ENCODE peak calls at places on chromosomes 3 and 15, in four cellular contexts. L, Y, G and J are unnamed samples.

GRCh38 chr3:195896361-195897080 is 11.8 kb downstream of the TNK2 start:
- DNase-seq in Y (peak), L (peak), G (no peak), J (no peak)

GRCh38 chr3:13053425-13053824 is 19.8 kb downstream of the IQSEC1 start:
- DNase-seq in L (no peak), G (no peak), Y (no peak), J (no peak)

GRCh38 chr3:178504128-178504527 is 32.1 kb upstream of the KCNMB2 start:
- DNase-seq in G (no peak), L (no peak), Y (no peak), J (no peak)

GRCh38 chr3:156834435-156834834 is 8.3 kb downstream of the LEKR1 start:
- DNase-seq in Y (no peak), G (no peak), L (no peak), J (no peak)

GRCh38 chr15:42802168-42802567 is 65.2 kb upstream of the CDAN1 start:
- DNase-seq in Y (no peak), G (no peak), L (no peak), J (no peak)

GRCh38 chr3:37554364-37554763 is 307.3 kb upstream of the CTDSPL start:
- DNase-seq in L (no peak), Y (no peak), G (no peak), J (no peak)

GRCh38 chr3:185912512-185912911 is 25.3 kb downstream of the TRA2B start:
- DNase-seq in G (no peak), Y (no peak), L (no peak), J (no peak)

GRCh38 chr3:126264952-126265351 is 84.6 kb upstream of the ALDH1L1 start:
- DNase-seq in L (no peak), Y (no peak), G (no peak), J (no peak)

GRCh38 chr15:96331942-96332853 is 1.7 kb downstream of the NR2F2 start:
- DNase-seq in L (peak), G (no peak), Y (peak), J (no peak)

GRCh38 chr3:64329037-64329436 is 103.8 kb upstream of the PRICKLE2 start:
- DNase-seq in L (no peak), Y (no peak), G (no peak), J (no peak)
- TF ChIP-seq CTCF in L (no peak), Y (no peak), G (no peak), J (no peak)

DNA sequence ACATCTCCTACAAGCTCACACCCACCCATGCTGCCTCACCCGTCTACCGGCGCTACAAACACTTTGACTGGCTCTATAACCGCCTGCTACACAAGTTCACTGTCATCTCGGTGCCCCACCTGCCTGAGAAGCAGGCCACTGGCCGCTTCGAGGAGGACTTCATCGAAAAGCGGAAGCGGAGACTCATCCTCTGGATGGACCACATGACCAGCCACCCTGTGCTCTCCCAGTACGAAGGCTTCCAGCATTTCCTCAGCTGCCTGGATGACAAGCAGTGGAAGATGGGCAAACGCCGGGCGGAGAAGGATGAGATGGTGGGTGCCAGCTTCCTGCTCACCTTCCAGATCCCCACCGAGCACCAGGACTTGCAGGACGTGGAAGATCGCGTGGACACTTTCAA is 2.1 kb downstream of the SNX33 start:
- DNase-seq in Y (no peak), G (no peak), L (no peak), J (no peak)
- H3K4me3 ChIP-seq in Y (no peak), G (peak), L (peak), J (peak)

GRCh38 chr15:51828621-51829359 is 663 bp upstream of the TMOD3 start:
- DNase-seq in L (no peak), Y (no peak), G (no peak), J (no peak)
- TF ChIP-seq CTCF in L (no peak), Y (no peak), G (no peak), J (no peak)

GRCh38 chr15:90004671-90005070 is 3.5 kb downstream of the ZNF710 start:
- DNase-seq in Y (peak), L (peak), G (peak), J (peak)
- H3K4me3 ChIP-seq in Y (no peak), L (peak), G (no peak), J (peak)

GRCh38 chr15:82910721-82911120 is 41.8 kb downstream of the HOMER2 start:
- DNase-seq in G (no peak), L (no peak), Y (no peak), J (no peak)

GRCh38 chr15:82916161-82916952 is 36.2 kb downstream of the HOMER2 start:
- DNase-seq in Y (no peak), L (no peak), G (no peak), J (no peak)

GRCh38 chr15:82911458-82911857 is 41.1 kb downstream of the HOMER2 start:
- DNase-seq in L (no peak), Y (no peak), G (no peak), J (no peak)

GRCh38 chr15:82917252-82917651 is 35.3 kb downstream of the HOMER2 start:
- DNase-seq in Y (no peak), L (no peak), G (no peak), J (no peak)

GRCh38 chr15:82914396-82914795 is 38.1 kb downstream of the HOMER2 start:
- DNase-seq in L (no peak), G (no peak), Y (no peak), J (no peak)
- TF ChIP-seq CTCF in L (no peak), G (no peak), Y (no peak), J (no peak)

GRCh38 chr3:50364573-50365079 is 5.3 kb upstream of the TMEM115 start:
- DNase-seq in G (no peak), Y (peak), L (no peak), J (no peak)
- H3K4me3 ChIP-seq in G (peak), Y (peak), L (peak), J (peak)

DNA sequence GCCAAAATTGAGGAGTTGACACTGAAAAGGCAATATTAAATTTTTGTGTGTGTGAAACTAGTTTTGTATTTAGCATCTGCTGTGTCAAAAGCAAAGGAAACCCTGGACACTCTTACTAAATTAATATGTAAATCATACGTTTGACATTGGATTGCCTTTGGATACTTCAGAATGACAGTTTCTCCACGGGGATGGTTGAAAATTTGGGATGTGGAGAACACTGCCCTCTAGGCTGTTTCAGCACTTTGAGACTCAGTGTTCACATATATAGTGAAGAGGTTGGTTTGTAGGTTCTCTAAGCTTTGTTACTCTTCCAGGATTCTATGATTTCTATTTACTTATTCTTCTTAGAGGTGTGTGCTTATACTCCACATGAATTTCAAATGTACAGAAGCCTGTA is 3.0 kb downstream of the ROBO2 start:
- DNase-seq in G (no peak), L (no peak), Y (peak), J (no peak)
- TF ChIP-seq CTCF in G (peak), L (no peak), Y (peak), J (peak)

GRCh38 chr3:140630366-140630765 is 47.5 kb upstream of the TRIM42 start:
- DNase-seq in G (no peak), Y (no peak), L (peak), J (no peak)

GRCh38 chr3:140628606-140629005 is 49.3 kb upstream of the TRIM42 start:
- DNase-seq in L (no peak), G (no peak), Y (no peak), J (no peak)

GRCh38 chr3:140627756-140628155 is 50.1 kb upstream of the TRIM42 start:
- DNase-seq in L (peak), G (no peak), Y (no peak), J (no peak)

GRCh38 chr3:140629351-140630137 is 48.3 kb upstream of the TRIM42 start:
- DNase-seq in Y (peak), L (peak), G (peak), J (peak)

DNA sequence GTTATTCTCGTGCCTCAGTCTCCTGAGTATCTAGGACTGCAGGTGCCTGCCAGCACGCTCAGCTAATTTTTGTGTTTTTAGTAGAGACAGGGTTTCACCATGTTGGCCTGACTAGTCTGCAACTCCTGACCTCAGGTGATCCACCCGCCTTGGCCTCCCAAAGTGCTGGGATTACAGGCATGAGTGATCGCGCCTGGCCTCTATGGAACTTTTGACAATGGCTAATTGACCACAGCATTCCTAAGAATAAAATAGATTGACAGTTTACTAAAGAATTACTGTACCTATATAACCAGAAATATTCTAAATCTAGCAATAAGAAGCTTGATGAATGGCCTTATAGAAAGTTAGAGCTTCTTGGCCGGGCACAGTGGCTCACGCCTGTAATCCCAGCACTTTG is 51.0 kb upstream of the TRIM42 start:
- DNase-seq in Y (no peak), L (no peak), G (no peak), J (no peak)
- H3K4me3 ChIP-seq in Y (no peak), L (no peak), G (no peak), J (no peak)

GRCh38 chr15:78397382-78397781 is 40.6 kb upstream of the IREB2 start:
- DNase-seq in Y (no peak), G (no peak), L (no peak), J (no peak)

GRCh38 chr15:78394981-78395619 is 42.9 kb upstream of the IREB2 start:
- DNase-seq in L (no peak), Y (peak), G (no peak), J (no peak)

GRCh38 chr15:78396186-78396814 is 41.7 kb upstream of the IREB2 start:
- DNase-seq in L (no peak), G (no peak), Y (no peak), J (no peak)

GRCh38 chr15:78398076-78398825 is 39.8 kb upstream of the IREB2 start:
- DNase-seq in L (no peak), Y (no peak), G (no peak), J (no peak)

GRCh38 chr15:78396976-78397375 is 41.0 kb upstream of the IREB2 start:
- DNase-seq in G (no peak), Y (peak), L (peak), J (no peak)
- TF ChIP-seq CTCF in G (peak), Y (peak), L (peak), J (peak)

GRCh38 chr3:50339485-50340196 is 995 bp downstream of the RASSF1 start:
- DNase-seq in L (peak), G (no peak), Y (no peak), J (no peak)
- H3K4me3 ChIP-seq in L (peak), G (peak), Y (no peak), J (peak)